ENCODE peak calls at places on chromosome 6, in four cellular contexts. S is AG04449; N is activated T-cell treated with anti-CD3 and anti-CD28 coated beads, Interleukin-2, amount 50 U/mL, for 4 hours; Q is iPS DF 6.9. X is an unnamed sample.

GRCh38 chr6:43247115-43247999 is 4.1 kb downstream of the TTBK1 start:
- DNase-seq in S (no peak), N (peak; percentile 75), Q (peak; percentile 50), X (peak; percentile 65)

GRCh38 chr6:136474241-136474640 is 76.0 kb downstream of the MAP7 start:
- DNase-seq in S (no peak), N (no peak), Q (no peak), X (no peak)

GRCh38 chr6:21653902-21654301 is 60.4 kb downstream of the SOX4 start:
- DNase-seq in S (no peak), N (no peak), Q (peak; percentile 55), X (no peak)

GRCh38 chr6:113856571-113857564 is at the start of gene MARCKS:
- DNase-seq in S (no peak), N (no peak), Q (no peak), X (peak; percentile 23)

GRCh38 chr6:7730852-7731251 is 5.0 kb downstream of the BMP6 start:
- DNase-seq in S (peak; percentile 65), N (no peak), Q (no peak), X (no peak)

GRCh38 chr6:25278557-25278913 is 639 bp upstream of the CARMIL1 start:
- DNase-seq in S (no peak), N (no peak), Q (no peak), X (no peak)

GRCh38 chr6:153172815-153173214 is 41.7 kb upstream of the RGS17 start:
- DNase-seq in S (no peak), N (no peak), Q (no peak), X (no peak)

GRCh38 chr6:150766201-150766997 is 99.1 kb upstream of the MTHFD1L start:
- DNase-seq in S (no peak), N (no peak), Q (no peak), X (no peak)

GRCh38 chr6:39961178-39961577 is 26.9 kb upstream of the MOCS1 start:
- DNase-seq in S (no peak), N (no peak), Q (no peak), X (no peak)

GRCh38 chr6:112252571-112253504 is 1.5 kb downstream of the LAMA4 start:
- DNase-seq in S (no peak), N (no peak), Q (no peak), X (no peak)

GRCh38 chr6:150043096-150043495 is 17.8 kb upstream of the RAET1L start:
- DNase-seq in S (no peak), N (no peak), Q (no peak), X (no peak)

GRCh38 chr6:158611600-158612041 is 32.9 kb downstream of the DYNLT1 start:
- DNase-seq in S (no peak), N (no peak), Q (peak; percentile 52), X (peak; percentile 59)

GRCh38 chr6:29887819-29888581 is 54.3 kb upstream of the HLA-A start:
- DNase-seq in S (no peak), N (peak; percentile 70), Q (no peak), X (no peak)

GRCh38 chr6:106773482-106773881 is 144.1 kb downstream of the QRSL1 start:
- DNase-seq in S (no peak), N (no peak), Q (no peak), X (no peak)

GRCh38 chr6:28634758-28635546 is 109.3 kb downstream of the GPX5 start:
- DNase-seq in S (no peak), N (no peak), Q (no peak), X (no peak)

GRCh38 chr6:151677427-151677826 is 130.1 kb upstream of the ESR1 start:
- DNase-seq in S (no peak), N (no peak), Q (no peak), X (no peak)

GRCh38 chr6:121187833-121188200 is 146.5 kb downstream of the TBC1D32 start:
- DNase-seq in S (no peak), N (no peak), Q (no peak), X (no peak)

GRCh38 chr6:21305827-21306469 is 287.6 kb upstream of the SOX4 start:
- DNase-seq in S (peak; percentile 12), N (no peak), Q (no peak), X (no peak)

GRCh38 chr6:144485531-144485930 is 200.4 kb downstream of the UTRN start:
- DNase-seq in S (no peak), N (no peak), Q (no peak), X (no peak)

GRCh38 chr6:111686249-111686997 is 80.7 kb upstream of the TRAF3IP2 start:
- DNase-seq in S (no peak), N (no peak), Q (no peak), X (no peak)

GRCh38 chr6:13914346-13914745 is 10.4 kb upstream of the RNF182 start:
- DNase-seq in S (no peak), N (no peak), Q (no peak), X (no peak)

GRCh38 chr6:47134476-47135189 is 92.5 kb upstream of the ADGRF1 start:
- DNase-seq in S (peak; percentile 46), N (no peak), Q (no peak), X (no peak)

GRCh38 chr6:33960345-33961313 is 156.8 kb upstream of the MLN start:
- DNase-seq in S (no peak), N (no peak), Q (no peak), X (no peak)

GRCh38 chr6:113825776-113826175 is 31.4 kb upstream of the MARCKS start:
- DNase-seq in S (no peak), N (no peak), Q (no peak), X (no peak)

GRCh38 chr6:149127212-149127611 is 190.3 kb upstream of the TAB2 start:
- DNase-seq in S (no peak), N (no peak), Q (no peak), X (no peak)

GRCh38 chr6:109944448-109944847 is 33.7 kb upstream of the GPR6 start:
- DNase-seq in S (no peak), N (no peak), Q (peak; percentile 82), X (peak; percentile 98)

GRCh38 chr6:72616406-72617015 is 5.4 kb upstream of the KCNQ5 start:
- DNase-seq in S (no peak), N (no peak), Q (no peak), X (no peak)

X was measured in iPS DF 19.7.